ENCODE peak calls at places on chromosomes 5 and 9, in seven cellular contexts. J, H, U, P, C, O and I are unnamed samples.

GRCh38 chr5:81787843-81788242 is 36.9 kb upstream of the SSBP2 start:
- DNase-seq in J (peak; percentile 84), H (no peak), U (no peak), P (peak; percentile 81), C (no peak), O (no peak), I (peak; percentile 92)

GRCh38 chr9:125524522-125524921 is 182.5 kb downstream of the MAPKAP1 start:
- DNase-seq in J (peak; percentile 35), H (no peak), U (no peak), P (no peak), C (no peak), O (no peak), I (no peak)

GRCh38 chr9:136433849-136434579 is 5.6 kb downstream of the INPP5E start:
- DNase-seq in J (no peak), H (no peak), U (no peak), P (no peak), C (no peak), O (no peak), I (no peak)

GRCh38 chr5:29518176-29518575 is 1675.3 kb upstream of the CDH6 start:
- DNase-seq in J (no peak), H (no peak), U (no peak), P (no peak), C (no peak), O (no peak), I (no peak)

GRCh38 chr5:93151121-93151520 is 429.9 kb downstream of the NR2F1-AS1 start:
- DNase-seq in J (peak; percentile 61), H (no peak), U (no peak), P (no peak), C (no peak), O (no peak), I (peak; percentile 37)

GRCh38 chr5:5995819-5996218 is 382.5 kb downstream of the MED10 start:
- DNase-seq in J (no peak), H (no peak), U (no peak), P (no peak), C (no peak), O (no peak), I (no peak)

GRCh38 chr5:178434851-178435250 is 155.3 kb downstream of the COL23A1 start:
- DNase-seq in J (no peak), H (no peak), U (no peak), P (no peak), C (no peak), O (no peak), I (no peak)

GRCh38 chr5:34618666-34619065 is 37.5 kb upstream of the RAI14 start:
- DNase-seq in J (no peak), H (no peak), U (no peak), P (no peak), C (no peak), O (no peak), I (no peak)

GRCh38 chr5:515273-515836 is 8.9 kb downstream of the SLC9A3 start:
- DNase-seq in J (no peak), H (no peak), U (no peak), P (no peak), C (no peak), O (no peak), I (no peak)

GRCh38 chr9:77451507-77451906 is 196.6 kb downstream of the GNA14 start:
- DNase-seq in J (no peak), H (no peak), U (no peak), P (no peak), C (no peak), O (no peak), I (no peak)

GRCh38 chr5:15995206-15996052 is 184.2 kb downstream of the MARCHF11 start:
- DNase-seq in J (peak; percentile 65), H (no peak), U (peak; percentile 47), P (peak; percentile 28), C (no peak), O (no peak), I (peak; percentile 72)

GRCh38 chr9:129697956-129698757 is 32.7 kb downstream of the PRRX2 start:
- DNase-seq in J (no peak), H (no peak), U (no peak), P (peak; percentile 75), C (peak; percentile 15), O (no peak), I (peak; percentile 96)

GRCh38 chr5:132184588-132184987 is 43.1 kb downstream of the P4HA2 start:
- DNase-seq in J (no peak), H (no peak), U (no peak), P (no peak), C (no peak), O (no peak), I (no peak)

GRCh38 chr5:123752576-123752975 is 240.6 kb downstream of the CSNK1G3 start:
- DNase-seq in J (peak; percentile 89), H (peak; percentile 75), U (peak; percentile 9), P (peak; percentile 96), C (no peak), O (no peak), I (peak; percentile 94)